ENCODE peak calls at places on chromosomes 12 and 14, in five cellular contexts. X, W, D, A and B are unnamed samples.

GRCh38 chr14:57389646-57390036 is 745 bp upstream of the NAA30 start:
- DNase-seq in X (no peak), W (no peak), D (no peak), A (no peak), B (no peak)

GRCh38 chr12:97465012-97465345 is 2.4 kb downstream of the RMST start:
- DNase-seq in X (no peak), W (no peak), D (no peak), A (no peak), B (no peak)

GRCh38 chr12:52543985-52544888 is 8.7 kb downstream of the KRT71 start:
- DNase-seq in X (no peak), W (peak), D (no peak), A (no peak), B (no peak)

GRCh38 chr12:46786774-46787173 is 39.0 kb downstream of the SLC38A4 start:
- DNase-seq in X (no peak), W (peak), D (peak), A (peak), B (no peak)

GRCh38 chr12:56206373-56207166 is 15.2 kb downstream of the RNF41 start:
- DNase-seq in X (no peak), W (peak), D (peak), A (peak), B (no peak)

GRCh38 chr12:114912811-114913210 is 228.8 kb upstream of the TBX3 start:
- DNase-seq in X (no peak), W (no peak), D (no peak), A (no peak), B (no peak)

GRCh38 chr14:58216544-58216943 is 16.6 kb downstream of the ACTR10 start:
- DNase-seq in X (no peak), W (peak), D (no peak), A (no peak), B (peak)

GRCh38 chr14:76352639-76353281 is 23.2 kb upstream of the ESRRB start:
- DNase-seq in X (peak), W (peak), D (peak), A (peak), B (no peak)

GRCh38 chr14:93891756-93892504 is 35.2 kb upstream of the FAM181A start:
- DNase-seq in X (no peak), W (no peak), D (no peak), A (no peak), B (no peak)

GRCh38 chr14:99603471-99603933 is 505 bp downstream of the CCDC85C start:
- DNase-seq in X (peak), W (peak), D (no peak), A (peak), B (no peak)

GRCh38 chr12:112901271-112901670 is 5.5 kb upstream of the OAS1 start:
- DNase-seq in X (no peak), W (no peak), D (no peak), A (no peak), B (no peak)

GRCh38 chr14:50520947-50521815 is 11.2 kb downstream of the MAP4K5 start:
- DNase-seq in X (peak), W (peak), D (peak), A (peak), B (peak)

GRCh38 chr14:25400607-25401206 is 350.8 kb upstream of the STXBP6 start:
- DNase-seq in X (no peak), W (no peak), D (no peak), A (peak), B (peak)

GRCh38 chr14:68749487-68750475 is 43.1 kb downstream of the ZFP36L1 start:
- DNase-seq in X (no peak), W (no peak), D (no peak), A (peak), B (peak)

GRCh38 chr12:76909290-76909689 is 30.5 kb upstream of the CSRP2 start:
- DNase-seq in X (no peak), W (no peak), D (no peak), A (no peak), B (no peak)

GRCh38 chr14:54002653-54003052 is 46.0 kb upstream of the BMP4 start:
- DNase-seq in X (no peak), W (peak), D (no peak), A (peak), B (no peak)

GRCh38 chr12:116456307-116456641 is 102.9 kb upstream of the MAP1LC3B2 start:
- DNase-seq in X (no peak), W (no peak), D (no peak), A (no peak), B (no peak)

GRCh38 chr12:121857322-121858246 is 1.1 kb downstream of the HPD start:
- DNase-seq in X (no peak), W (no peak), D (no peak), A (peak), B (no peak)